ENCODE peak calls at places on chromosomes 7 and 10, in five cellular contexts. I, V, H, U and L are unnamed samples.

GRCh38 chr7:65276822-65277221 is 96.8 kb upstream of the ZNF92 start:
- DNase-seq in V (no peak), H (no peak), U (no peak), I (no peak), L (no peak)

GRCh38 chr10:33706746-33707145 is 372.3 kb upstream of the NRP1 start:
- DNase-seq in V (no peak), H (no peak), I (no peak), U (no peak), L (no peak)

GRCh38 chr7:7569113-7569527 is 2.4 kb downstream of the MIOS start:
- DNase-seq in I (no peak), V (no peak), H (no peak), U (no peak), L (no peak)

GRCh38 chr7:69728299-69728698 is 130.0 kb downstream of the AUTS2 start:
- DNase-seq in I (no peak), U (no peak), H (no peak), V (no peak), L (no peak)

GRCh38 chr10:97411411-97411810 is 10.3 kb upstream of the RRP12 start:
- DNase-seq in H (no peak), U (no peak), I (no peak), V (no peak), L (no peak)

GRCh38 chr7:51950811-51951210 is 634.2 kb upstream of the COBL start:
- DNase-seq in U (no peak), I (peak; percentile 35), V (no peak), H (no peak), L (no peak)

GRCh38 chr7:66150471-66150870 is 35.8 kb downstream of the CRCP start:
- DNase-seq in U (no peak), H (no peak), I (no peak), V (no peak), L (no peak)

GRCh38 chr10:77496941-77497420 is 140.6 kb downstream of the KCNMA1 start:
- DNase-seq in H (peak; percentile 32), I (peak; percentile 60), U (no peak), V (no peak), L (no peak)

GRCh38 chr7:143396182-143396581 is 12.5 kb downstream of the EPHA1 start:
- DNase-seq in U (no peak), I (no peak), H (no peak), V (no peak), L (no peak)

GRCh38 chr10:16988900-16989299 is 140.7 kb downstream of the CUBN start:
- DNase-seq in H (no peak), U (no peak), I (no peak), V (no peak), L (no peak)

GRCh38 chr7:150378115-150378852 is 846 bp upstream of the ZNF775 start:
- DNase-seq in H (peak; percentile 60), V (peak; percentile 20), U (no peak), I (peak; percentile 94), L (peak; percentile 38)

GRCh38 chr7:71480814-71481213 is 348.9 kb downstream of the GALNT17 start:
- DNase-seq in V (no peak), U (no peak), H (no peak), I (no peak), L (no peak)

GRCh38 chr10:47256753-47257336 is 43.2 kb upstream of the GDF10 start:
- DNase-seq in H (no peak), I (no peak), V (no peak), U (no peak), L (no peak)

GRCh38 chr10:95556994-95557767 is 4.0 kb downstream of the SORBS1 start:
- DNase-seq in U (no peak), H (no peak), V (no peak), I (no peak), L (no peak)

DNA sequence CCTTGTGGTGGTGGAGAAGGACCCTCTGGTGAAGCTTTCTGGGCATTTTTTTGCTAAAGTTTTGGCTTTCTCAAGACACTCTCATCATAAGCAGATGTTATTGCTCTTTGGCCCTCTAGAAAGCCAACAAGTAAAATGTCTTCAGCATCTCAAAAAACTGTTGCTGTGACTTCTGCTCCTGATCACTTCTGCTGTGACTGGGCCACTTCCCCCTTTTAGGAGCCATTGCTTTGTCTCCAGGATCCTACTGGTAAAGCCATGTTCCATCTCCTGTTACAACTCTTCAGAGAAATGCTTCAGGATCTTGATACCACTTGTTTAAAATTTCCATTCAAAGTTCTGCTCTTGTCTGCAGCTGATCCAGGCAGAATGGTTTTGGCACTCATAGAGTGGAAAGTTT is 10.9 kb downstream of the PARP12 start:
- DNase-seq in U (no peak), V (no peak), I (no peak), H (no peak), L (no peak)
- H3K27ac ChIP-seq in U (no peak overlapping the region), V (no peak overlapping the region), I (no peak overlapping the region), H (no peak overlapping the region), L (no peak overlapping the region)

GRCh38 chr7:33614357-33615132 is 290.8 kb upstream of the BMPER start:
- DNase-seq in I (no peak), V (no peak), U (no peak), H (no peak), L (no peak)
- H3K27ac ChIP-seq in I (no peak overlapping the region), V (no peak overlapping the region), U (no peak overlapping the region), H (no peak overlapping the region), L (no peak overlapping the region)

GRCh38 chr10:103737735-103738367 is 117.5 kb downstream of the SH3PXD2A start:
- DNase-seq in V (no peak), H (no peak), I (no peak), U (no peak), L (no peak)

GRCh38 chr10:103740683-103741082 is 114.7 kb downstream of the SH3PXD2A start:
- DNase-seq in U (no peak), I (no peak), H (no peak), V (no peak), L (no peak)

GRCh38 chr10:103736763-103737162 is 118.6 kb downstream of the SH3PXD2A start:
- DNase-seq in H (no peak), U (no peak), I (peak; percentile 84), V (no peak), L (no peak)

GRCh38 chr10:103736044-103736443 is 119.3 kb downstream of the SH3PXD2A start:
- DNase-seq in I (no peak), H (no peak), V (no peak), U (no peak), L (no peak)

GRCh38 chr10:103739039-103739764 is 116.2 kb downstream of the SH3PXD2A start:
- DNase-seq in V (no peak), U (no peak), I (peak; percentile 70), H (no peak), L (no peak)
- H3K27ac ChIP-seq in V (no peak overlapping the region), U (no peak overlapping the region), I (no peak overlapping the region), H (peak overlapping the region; percentile 85), L (no peak overlapping the region)

GRCh38 chr7:134907639-134908038 is 78.7 kb upstream of the AGBL3 start:
- DNase-seq in U (no peak), H (no peak), I (no peak), V (no peak), L (no peak)
- H3K27ac ChIP-seq in U (peak overlapping the region; percentile 77), H (peak overlapping the region; percentile 33), I (no peak overlapping the region), V (no peak overlapping the region), L (no peak overlapping the region)